ENCODE peak calls at places on chromosomes 12 and 14, in four cellular contexts. One of them, this sample, is unnamed.

GRCh38 chr12:51798507-51798906 is 50.0 kb downstream of the FIGNL2 start:
- DNase-seq in HTR-8/SVneo: no peak
- DNase-seq in H1: no peak
- DNase-seq in heart left ventricle: no peak
- DNase-seq in this sample: no peak

GRCh38 chr12:80216890-80217559 is 117.7 kb downstream of the OTOGL start:
- DNase-seq in heart left ventricle: no peak
- DNase-seq in H1: no peak
- DNase-seq in HTR-8/SVneo: no peak
- DNase-seq in this sample: no peak

GRCh38 chr12:117513353-117513752 is 151.9 kb upstream of the NOS1 start:
- DNase-seq in H1: no peak
- DNase-seq in heart left ventricle: no peak
- DNase-seq in HTR-8/SVneo: no peak
- DNase-seq in this sample: no peak

GRCh38 chr12:46811185-46811584 is 14.6 kb downstream of the SLC38A4 start:
- DNase-seq in heart left ventricle: no peak
- DNase-seq in HTR-8/SVneo: no peak
- DNase-seq in H1: no peak
- DNase-seq in this sample: no peak

GRCh38 chr14:63605041-63605532 is 36.6 kb downstream of the WDR89 start:
- DNase-seq in HTR-8/SVneo: no peak
- DNase-seq in heart left ventricle: no peak
- DNase-seq in H1: no peak
- DNase-seq in this sample: no peak

GRCh38 chr14:101133068-101133467 is 229.5 kb upstream of the RTL1 start:
- DNase-seq in HTR-8/SVneo: no peak
- DNase-seq in H1: no peak
- DNase-seq in heart left ventricle: no peak
- DNase-seq in this sample: no peak

GRCh38 chr14:36852853-36853634 is 191.4 kb downstream of the PAX9 start:
- DNase-seq in heart left ventricle: no peak
- DNase-seq in HTR-8/SVneo: no peak
- DNase-seq in H1: no peak
- DNase-seq in this sample: peak; percentile 19

GRCh38 chr12:130104596-130105253 is 57.5 kb upstream of the FZD10 start:
- DNase-seq in heart left ventricle: no peak
- DNase-seq in H1: no peak
- DNase-seq in HTR-8/SVneo: no peak
- DNase-seq in this sample: no peak

GRCh38 chr14:34213332-34213731 is 248.7 kb downstream of the SPTSSA start:
- DNase-seq in H1: no peak
- DNase-seq in heart left ventricle: no peak
- DNase-seq in HTR-8/SVneo: no peak
- DNase-seq in this sample: no peak

GRCh38 chr14:104358528-104359300 is 220.3 kb downstream of the KIF26A start:
- DNase-seq in HTR-8/SVneo: no peak
- DNase-seq in H1: no peak
- DNase-seq in heart left ventricle: no peak
- DNase-seq in this sample: no peak